ENCODE peak calls at places on chromosome 16, in four cellular contexts. X, Z, V and Y are unnamed samples.

GRCh38 chr16:79601092-79601977 is 798 bp upstream of the MAF start:
- DNase-seq in X (no peak), Z (peak), V (peak), Y (peak)

GRCh38 chr16:67415872-67416793 is at the start of gene ZDHHC1:
- DNase-seq in X (no peak), Z (peak), V (no peak), Y (peak)

GRCh38 chr16:14199624-14200023 is 128.5 kb downstream of the MRTFB start:
- DNase-seq in X (no peak), Z (no peak), V (no peak), Y (peak)

GRCh38 chr16:22081050-22081449 is 11.3 kb upstream of the VWA3A start:
- DNase-seq in X (no peak), Z (no peak), V (no peak), Y (no peak)

GRCh38 chr16:6193718-6194117 is 1096.1 kb upstream of the EEF2KMT start:
- DNase-seq in X (no peak), Z (no peak), V (peak), Y (no peak)

GRCh38 chr16:11101695-11102522 is 154.1 kb downstream of the SOCS1 start:
- DNase-seq in X (no peak), Z (no peak), V (peak), Y (no peak)

GRCh38 chr16:24850289-24850931 is 4.6 kb downstream of the SLC5A11 start:
- DNase-seq in X (no peak), Z (no peak), V (no peak), Y (peak)

GRCh38 chr16:70250748-70251650 is 741 bp downstream of the EXOSC6 start:
- DNase-seq in X (no peak), Z (no peak), V (peak), Y (peak)

GRCh38 chr16:28042856-28043255 is 20.7 kb downstream of the GSG1L start:
- DNase-seq in X (peak), Z (no peak), V (no peak), Y (peak)

GRCh38 chr16:63461248-63461841 is 1425.1 kb upstream of the CDH8 start:
- DNase-seq in X (peak), Z (no peak), V (peak), Y (peak)

GRCh38 chr16:15807603-15808009 is 49.2 kb downstream of the MYH11 start:
- DNase-seq in X (no peak), Z (no peak), V (no peak), Y (no peak)

GRCh38 chr16:19914877-19915276 is 30.2 kb upstream of the GPRC5B start:
- DNase-seq in X (no peak), Z (no peak), V (no peak), Y (no peak)

GRCh38 chr16:50152386-50152806 is 710 bp upstream of the TENT4B start:
- DNase-seq in X (no peak), Z (peak), V (no peak), Y (peak)

GRCh38 chr16:67673712-67674580 is 7.3 kb downstream of the C16orf86 start:
- DNase-seq in X (no peak), Z (peak), V (no peak), Y (no peak)

GRCh38 chr16:59213952-59214351 is 479.8 kb upstream of the GOT2 start:
- DNase-seq in X (no peak), Z (no peak), V (no peak), Y (no peak)

GRCh38 chr16:79422061-79422460 is 178.5 kb downstream of the MAF start:
- DNase-seq in X (no peak), Z (no peak), V (no peak), Y (no peak)

GRCh38 chr16:12157510-12158093 is 181.1 kb downstream of the SNX29 start:
- DNase-seq in X (no peak), Z (no peak), V (peak), Y (peak)

GRCh38 chr16:19384656-19385055 is 33.0 kb upstream of the TMC5 start:
- DNase-seq in X (no peak), Z (no peak), V (no peak), Y (no peak)

GRCh38 chr16:69917739-69918138 is 33.4 kb upstream of the CLEC18A start:
- DNase-seq in X (peak), Z (no peak), V (no peak), Y (peak)

GRCh38 chr16:87926246-87927194 is 9.8 kb downstream of the CA5A start:
- DNase-seq in X (no peak), Z (no peak), V (no peak), Y (no peak)

GRCh38 chr16:7646831-7647230 is 314.2 kb downstream of the RBFOX1 start:
- DNase-seq in X (no peak), Z (no peak), V (no peak), Y (no peak)

GRCh38 chr16:19885456-19886060 is 910 bp upstream of the GPRC5B start:
- DNase-seq in X (no peak), Z (peak), V (no peak), Y (no peak)

GRCh38 chr16:27430923-27431484 is 29.0 kb downstream of the IL21R start:
- DNase-seq in X (no peak), Z (no peak), V (no peak), Y (peak)

GRCh38 chr16:4922721-4923342 is 14.1 kb downstream of the PPL start:
- DNase-seq in X (no peak), Z (no peak), V (no peak), Y (no peak)

GRCh38 chr16:4938683-4939030 is 1.7 kb upstream of the PPL start:
- DNase-seq in X (no peak), Z (no peak), V (no peak), Y (peak)

GRCh38 chr16:17469011-17469741 is 1.6 kb downstream of the XYLT1 start:
- DNase-seq in X (peak), Z (no peak), V (no peak), Y (peak)

GRCh38 chr16:15990902-15991301 is 41.5 kb downstream of the ABCC1 start:
- DNase-seq in X (no peak), Z (no peak), V (no peak), Y (no peak)

GRCh38 chr16:83253526-83253925 is 554.3 kb upstream of the HSBP1 start:
- DNase-seq in X (no peak), Z (no peak), V (no peak), Y (no peak)

GRCh38 chr16:69325784-69326171 is 4.6 kb downstream of the PDF start:
- DNase-seq in X (no peak), Z (no peak), V (no peak), Y (no peak)

GRCh38 chr16:89039756-89040155 is 53.9 kb upstream of the ACSF3 start:
- DNase-seq in X (no peak), Z (no peak), V (no peak), Y (no peak)

GRCh38 chr16:89201467-89202377 is 1.4 kb upstream of the SLC22A31 start:
- DNase-seq in X (no peak), Z (peak), V (peak), Y (peak)

GRCh38 chr16:3047387-3047720 is 993 bp downstream of the MMP25 start:
- DNase-seq in X (no peak), Z (no peak), V (no peak), Y (no peak)

GRCh38 chr16:49463529-49463928 is 89.9 kb downstream of the C16orf78 start:
- DNase-seq in X (no peak), Z (no peak), V (no peak), Y (no peak)

GRCh38 chr16:84357191-84357651 is 11.1 kb upstream of the ATP2C2 start:
- DNase-seq in X (no peak), Z (no peak), V (no peak), Y (peak)

GRCh38 chr16:12255473-12255872 is 278.9 kb downstream of the SNX29 start:
- DNase-seq in X (no peak), Z (no peak), V (no peak), Y (peak)

GRCh38 chr16:57187508-57187854 is 1.4 kb downstream of the RSPRY1 start:
- DNase-seq in X (no peak), Z (no peak), V (peak), Y (no peak)
- TF ChIP-seq CTCF in X (no peak), Z (no peak), V (no peak), Y (no peak)

DNA sequence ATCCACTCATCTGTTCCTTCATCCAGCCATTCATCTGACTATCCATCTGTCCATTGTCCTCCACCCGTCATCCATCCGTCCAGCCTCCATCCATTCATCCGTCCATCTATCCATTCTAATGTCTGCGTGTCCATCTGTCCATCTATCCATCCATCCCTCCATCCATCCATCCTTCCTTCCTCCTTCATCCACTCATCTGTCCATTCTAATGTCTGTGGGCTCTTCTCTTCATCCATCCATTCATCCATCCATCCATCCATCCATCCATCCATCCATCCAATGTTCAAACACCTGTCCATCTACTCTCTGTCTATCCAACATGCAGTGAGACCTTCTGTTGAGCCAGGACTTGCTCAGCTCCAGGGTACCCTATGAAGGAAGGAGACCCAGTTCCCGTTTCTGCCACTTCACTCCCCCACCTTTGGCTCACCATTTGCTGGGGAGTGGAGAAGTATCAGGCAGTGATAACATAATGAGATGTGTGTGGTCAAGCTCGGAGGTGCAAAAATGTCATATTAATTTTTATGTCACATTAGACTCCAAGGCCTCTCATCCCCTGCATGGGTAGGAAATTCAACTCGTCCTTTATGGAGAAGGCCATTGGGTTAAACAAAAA is 36.5 kb upstream of the ADGRG1 start:
- DNase-seq in X (no peak), Z (no peak), V (no peak), Y (no peak)
- H3K4me3 ChIP-seq in X (no peak), Z (no peak), V (no peak), Y (no peak)

GRCh38 chr16:82236875-82237274 is 66.9 kb upstream of the MPHOSPH6 start:
- DNase-seq in X (no peak), Z (no peak), V (no peak), Y (no peak)
- TF ChIP-seq CTCF in X (no peak), Z (no peak), V (no peak), Y (no peak)

GRCh38 chr16:1983053-1983543 is 895 bp upstream of the GFER start:
- DNase-seq in X (no peak), Z (no peak), V (no peak), Y (no peak)
- H3K4me3 ChIP-seq in X (peak), Z (peak), V (peak), Y (peak)

GRCh38 chr16:914453-914852 is 56.3 kb downstream of the LMF1 start:
- DNase-seq in X (no peak), Z (no peak), V (peak), Y (peak)
- TF ChIP-seq CTCF in X (no peak), Z (no peak), V (no peak), Y (no peak)

DNA sequence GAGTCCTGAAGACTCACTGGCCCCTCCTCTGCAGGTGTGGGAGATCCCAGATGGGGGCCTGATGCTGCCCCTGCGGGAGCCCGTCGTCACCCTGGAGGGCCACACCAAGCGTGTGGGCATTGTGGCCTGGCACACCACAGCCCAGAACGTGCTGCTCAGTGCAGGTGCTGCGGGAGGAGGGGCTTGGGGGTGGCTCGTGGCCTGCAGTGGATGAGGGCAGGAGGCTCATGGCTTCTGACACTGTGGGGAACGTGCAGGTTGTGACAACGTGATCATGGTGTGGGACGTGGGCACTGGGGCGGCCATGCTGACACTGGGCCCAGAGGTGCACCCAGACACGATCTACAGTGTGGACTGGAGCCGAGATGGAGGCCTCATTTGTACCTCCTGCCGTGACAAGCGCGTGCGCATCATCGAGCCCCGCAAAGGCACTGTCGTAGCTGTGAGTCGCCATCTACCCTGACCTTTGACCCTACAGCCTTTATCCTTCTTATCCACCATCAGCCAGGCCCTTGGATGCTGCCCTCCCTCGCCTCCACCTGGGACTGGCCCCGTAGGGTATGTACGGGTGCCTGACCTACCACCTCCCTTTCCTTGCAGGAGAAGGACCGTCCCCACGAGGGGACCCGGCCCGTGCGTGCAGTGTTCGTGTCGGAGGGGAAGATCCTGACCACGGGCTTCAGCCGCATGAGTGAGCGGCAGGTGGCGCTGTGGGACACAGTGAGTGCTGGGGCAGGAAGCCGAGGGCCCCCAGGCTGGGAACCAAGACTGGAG is 3.6 kb downstream of the CORO1A start:
- DNase-seq in X (no peak), Z (peak), V (peak), Y (peak)
- H3K4me3 ChIP-seq in X (no peak), Z (peak), V (no peak), Y (no peak)

GRCh38 chr16:8885674-8886592 is 3.8 kb downstream of the LITAFD start:
- DNase-seq in X (no peak), Z (no peak), V (peak), Y (no peak)
- TF ChIP-seq CTCF in X (peak), Z (no peak), V (peak), Y (no peak)

DNA sequence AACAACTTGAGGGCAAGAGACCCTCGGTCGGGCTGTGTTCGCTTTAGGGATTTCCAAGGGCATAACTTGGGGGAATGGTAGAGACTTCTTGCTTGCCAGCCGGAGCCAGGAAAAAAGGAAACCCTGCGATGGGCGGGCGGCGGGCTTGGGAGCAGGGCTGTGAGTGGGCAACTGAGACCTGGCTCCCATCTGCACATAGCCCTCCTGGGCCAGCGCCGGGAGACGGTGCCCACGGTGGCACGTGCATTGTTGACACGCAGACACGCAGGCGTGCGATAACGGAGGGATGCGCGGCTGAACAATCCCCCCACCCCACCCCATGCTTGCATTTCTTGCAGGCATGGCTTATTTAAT is 17.0 kb upstream of the ZFHX3 start:
- DNase-seq in X (no peak), Z (no peak), V (no peak), Y (no peak)
- H3K4me3 ChIP-seq in X (peak), Z (peak), V (no peak), Y (peak)